ENCODE peak calls at places on chromosomes 1 and 21, in five cellular contexts. J is glomerular endothelial cell, Z is HTR-8/SVneo, V is cardiac fibroblast, E is posterior cingulate gyrus. L is an unnamed sample.

GRCh38 chr1:150221552-150221951 is 14.4 kb downstream of the ANP32E start:
- DNase-seq in J (no peak), V (peak), Z (no peak), E (no peak), L (no peak)

GRCh38 chr1:24363994-24364393 is 44.8 kb downstream of the GRHL3 start:
- DNase-seq in V (no peak), E (no peak), J (no peak), Z (no peak), L (no peak)

GRCh38 chr1:162663086-162663485 is 30.8 kb downstream of the DDR2 start:
- DNase-seq in J (no peak), E (no peak), V (no peak), Z (no peak), L (no peak)

GRCh38 chr1:99565606-99566289 is 80.2 kb upstream of the PALMD start:
- DNase-seq in V (no peak), E (no peak), Z (no peak), J (no peak), L (no peak)

GRCh38 chr1:6037338-6037762 is 8.3 kb upstream of the KCNAB2 start:
- DNase-seq in V (peak), Z (peak), J (no peak), E (no peak), L (peak)

GRCh38 chr1:9906466-9906865 is 3.6 kb downstream of the CTNNBIP1 start:
- DNase-seq in Z (no peak), E (no peak), J (no peak), V (no peak), L (no peak)

GRCh38 chr1:25182629-25183028 is 49.7 kb downstream of the SYF2 start:
- DNase-seq in E (no peak), V (no peak), J (no peak), Z (peak), L (no peak)

GRCh38 chr1:22263359-22263758 is 120.5 kb upstream of the WNT4 start:
- DNase-seq in J (no peak), V (no peak), E (no peak), Z (no peak), L (no peak)

GRCh38 chr1:12434174-12434573 is 183.8 kb downstream of the DHRS3 start:
- DNase-seq in E (no peak), J (peak), Z (no peak), V (peak), L (no peak)

GRCh38 chr1:100793661-100794060 is 74.1 kb downstream of the VCAM1 start:
- DNase-seq in Z (no peak), J (no peak), E (no peak), V (no peak), L (peak)

GRCh38 chr1:159030311-159030710 is 20.6 kb downstream of the IFI16 start:
- DNase-seq in Z (no peak), V (no peak), E (no peak), J (no peak), L (no peak)

GRCh38 chr1:102550729-102551384 is 554.1 kb upstream of the OLFM3 start:
- DNase-seq in E (peak), J (no peak), V (peak), Z (no peak), L (peak)

GRCh38 chr1:216722841-216723240 is 388 bp downstream of the ESRRG start:
- DNase-seq in J (no peak), E (no peak), Z (no peak), V (no peak), L (no peak)

GRCh38 chr1:36555041-36555440 is 72.3 kb upstream of the CSF3R start:
- DNase-seq in J (no peak), Z (no peak), V (no peak), E (no peak), L (no peak)

GRCh38 chr1:41891403-41891896 is 27.3 kb downstream of the HIVEP3 start:
- DNase-seq in Z (no peak), J (no peak), V (peak), E (no peak), L (peak)

GRCh38 chr21:33901421-33902288 is 13.9 kb downstream of the ATP5PO start:
- DNase-seq in V (peak), Z (peak), J (no peak), E (peak), L (peak)

GRCh38 chr1:182955596-182956588 is 2.9 kb upstream of the SHCBP1L start:
- DNase-seq in Z (peak), E (no peak), V (peak), J (no peak), L (no peak)

GRCh38 chr1:27077968-27078367 is 65.3 kb upstream of the TENT5B start:
- DNase-seq in E (no peak), Z (no peak), V (no peak), J (no peak), L (no peak)

GRCh38 chr1:178541829-178542553 is 29.1 kb downstream of the TEX35 start:
- DNase-seq in V (peak), J (no peak), E (peak), Z (peak), L (peak)

GRCh38 chr1:187032982-187033705 is 204.4 kb downstream of the PLA2G4A start:
- DNase-seq in Z (no peak), J (peak), E (no peak), V (peak), L (no peak)

GRCh38 chr21:35400233-35400939 is 351.3 kb upstream of the RUNX1 start:
- DNase-seq in Z (peak), E (no peak), V (peak), J (no peak), L (peak)

GRCh38 chr1:33696962-33697361 is 166.9 kb upstream of the HMGB4 start:
- DNase-seq in V (no peak), J (no peak), E (no peak), Z (no peak), L (no peak)

GRCh38 chr21:27646691-27647090 is 679.8 kb upstream of the ADAMTS5 start:
- DNase-seq in V (no peak), J (no peak), Z (no peak), E (no peak), L (no peak)

GRCh38 chr1:169570172-169570574 is 16.1 kb downstream of the F5 start:
- DNase-seq in Z (no peak), V (no peak), J (no peak), E (no peak), L (no peak)

GRCh38 chr1:176033879-176034278 is 173.2 kb downstream of the COP1 start:
- DNase-seq in E (no peak), Z (no peak), J (no peak), V (peak), L (no peak)

GRCh38 chr21:39353295-39353694 is 4.4 kb upstream of the HMGN1 start:
- DNase-seq in Z (no peak), J (no peak), E (no peak), V (peak), L (no peak)

GRCh38 chr1:55447488-55447887 is 232.3 kb upstream of the USP24 start:
- DNase-seq in V (no peak), J (no peak), E (no peak), Z (no peak), L (no peak)

GRCh38 chr1:43205671-43206070 is 33.5 kb downstream of the CFAP57 start:
- DNase-seq in E (no peak), J (no peak), Z (no peak), V (peak), L (no peak)

GRCh38 chr1:3577711-3578432 is 33.4 kb downstream of the MEGF6 start:
- DNase-seq in J (no peak), Z (no peak), V (peak), E (no peak), L (no peak)

GRCh38 chr1:32201011-32201855 is 838 bp downstream of the CCDC28B start:
- DNase-seq in E (peak), J (no peak), V (peak), Z (peak), L (peak)

GRCh38 chr1:232473319-232473718 is 156.6 kb downstream of the SIPA1L2 start:
- DNase-seq in V (peak), Z (no peak), J (no peak), E (no peak), L (no peak)

GRCh38 chr1:231160851-231161710 is 777 bp upstream of the TRIM67 start:
- DNase-seq in E (no peak), V (no peak), J (no peak), Z (no peak), L (peak)

GRCh38 chr1:230124187-230125128 is 57.4 kb downstream of the GALNT2 start:
- DNase-seq in Z (no peak), V (no peak), J (no peak), E (no peak), L (no peak)